ENCODE peak calls at places on chromosomes 2 and 18, in eight cellular contexts. T, M, I, E, D, J, Q and Z are unnamed samples.

GRCh38 chr2:205531082-205531481 is 151.2 kb upstream of the NRP2 start:
- DNase-seq in Q (no peak), J (no peak), M (no peak), D (no peak), I (no peak), E (no peak), T (no peak), Z (no peak)

GRCh38 chr2:189412330-189412953 is 28.8 kb upstream of the WDR75 start:
- DNase-seq in M (no peak), D (peak), Q (no peak), T (peak), E (no peak), J (peak), I (no peak), Z (peak)

GRCh38 chr2:157124731-157125130 is 132.8 kb upstream of the GALNT5 start:
- DNase-seq in I (no peak), J (no peak), D (no peak), E (no peak), Q (no peak), T (no peak), M (no peak), Z (no peak)

GRCh38 chr2:217360781-217361485 is 501.1 kb upstream of the TNP1 start:
- DNase-seq in I (no peak), J (peak), E (no peak), M (peak), Q (peak), D (no peak), T (no peak), Z (no peak)

GRCh38 chr2:123080331-123080730 is 944.8 kb upstream of the CNTNAP5 start:
- DNase-seq in I (no peak), D (no peak), M (no peak), E (no peak), Q (no peak), J (peak), T (peak), Z (no peak)

GRCh38 chr18:63578357-63578958 is 8.7 kb upstream of the SERPINB13 start:
- DNase-seq in E (no peak), I (no peak), J (peak), Q (peak), M (no peak), D (peak), T (peak), Z (no peak)

GRCh38 chr2:239601201-239601851 is 200.5 kb upstream of the HDAC4 start:
- DNase-seq in Q (no peak), T (no peak), M (peak), I (no peak), D (no peak), E (no peak), J (no peak), Z (no peak)

GRCh38 chr2:106970471-106971261 is 84.7 kb upstream of the ST6GAL2 start:
- DNase-seq in E (no peak), D (no peak), I (no peak), M (no peak), T (no peak), J (no peak), Q (no peak), Z (no peak)

GRCh38 chr2:240876475-240877251 is 8.0 kb downstream of the AGXT start:
- DNase-seq in E (peak), T (no peak), D (no peak), M (no peak), I (no peak), J (no peak), Q (no peak), Z (peak)

GRCh38 chr18:3688682-3689081 is 238.7 kb downstream of the TGIF1 start:
- DNase-seq in T (no peak), M (no peak), Q (peak), E (no peak), J (peak), I (no peak), D (no peak), Z (no peak)

GRCh38 chr2:235384624-235385023 is 109.2 kb upstream of the AGAP1 start:
- DNase-seq in Q (no peak), I (no peak), E (no peak), D (no peak), T (no peak), M (no peak), J (no peak), Z (peak)

GRCh38 chr2:217927601-217928323 is 75.0 kb downstream of the TNS1 start:
- DNase-seq in M (peak), E (no peak), Q (no peak), J (no peak), I (no peak), T (no peak), D (no peak), Z (no peak)

GRCh38 chr2:72837171-72837570 is 11.3 kb upstream of the EXOC6B start:
- DNase-seq in M (no peak), E (no peak), D (no peak), T (no peak), Q (no peak), J (peak), I (no peak), Z (no peak)

GRCh38 chr2:14634885-14635871 is 2.7 kb downstream of the LRATD1 start:
- DNase-seq in J (peak), E (peak), M (peak), D (peak), T (peak), I (no peak), Q (no peak), Z (peak)
- TF ChIP-seq CTCF in J (peak), E (peak), M (no peak), D (no peak), T (no peak), I (no peak), Q (peak), Z (no peak)

GRCh38 chr2:195575021-195575420 is 82.0 kb upstream of the SLC39A10 start:
- DNase-seq in Q (no peak), T (no peak), D (no peak), M (no peak), E (no peak), I (no peak), J (peak), Z (no peak)

GRCh38 chr2:195572894-195573293 is 84.1 kb upstream of the SLC39A10 start:
- DNase-seq in J (no peak), E (no peak), M (no peak), Q (no peak), I (no peak), T (no peak), D (no peak), Z (no peak)

GRCh38 chr2:195574305-195574704 is 82.7 kb upstream of the SLC39A10 start:
- DNase-seq in T (no peak), I (no peak), E (no peak), Q (no peak), J (no peak), M (no peak), D (no peak), Z (no peak)

GRCh38 chr2:195573314-195573713 is 83.7 kb upstream of the SLC39A10 start:
- DNase-seq in M (no peak), Q (no peak), T (no peak), I (no peak), J (no peak), E (no peak), D (no peak), Z (no peak)

GRCh38 chr2:195575879-195576391 is 81.1 kb upstream of the SLC39A10 start:
- DNase-seq in M (no peak), J (peak), Q (peak), D (peak), I (no peak), E (no peak), T (peak), Z (no peak)
- TF ChIP-seq CTCF in M (no peak), J (no peak), Q (no peak), D (peak), I (peak), E (peak), T (peak), Z (no peak)

GRCh38 chr2:1051075-1051474 is 100.4 kb downstream of the SNTG2 start:
- DNase-seq in E (no peak), J (no peak), D (no peak), Q (no peak), T (no peak), M (no peak), I (no peak), Z (no peak)

GRCh38 chr2:1052671-1053270 is 102.1 kb downstream of the SNTG2 start:
- DNase-seq in M (no peak), J (no peak), E (no peak), T (no peak), I (no peak), D (no peak), Q (peak), Z (no peak)

GRCh38 chr2:1053781-1054180 is 103.1 kb downstream of the SNTG2 start:
- DNase-seq in T (no peak), Q (no peak), E (no peak), I (no peak), J (no peak), D (no peak), M (no peak), Z (no peak)

GRCh38 chr2:1049691-1050090 is 99.0 kb downstream of the SNTG2 start:
- DNase-seq in M (no peak), I (no peak), E (no peak), T (no peak), Q (no peak), D (no peak), J (no peak), Z (no peak)

DNA sequence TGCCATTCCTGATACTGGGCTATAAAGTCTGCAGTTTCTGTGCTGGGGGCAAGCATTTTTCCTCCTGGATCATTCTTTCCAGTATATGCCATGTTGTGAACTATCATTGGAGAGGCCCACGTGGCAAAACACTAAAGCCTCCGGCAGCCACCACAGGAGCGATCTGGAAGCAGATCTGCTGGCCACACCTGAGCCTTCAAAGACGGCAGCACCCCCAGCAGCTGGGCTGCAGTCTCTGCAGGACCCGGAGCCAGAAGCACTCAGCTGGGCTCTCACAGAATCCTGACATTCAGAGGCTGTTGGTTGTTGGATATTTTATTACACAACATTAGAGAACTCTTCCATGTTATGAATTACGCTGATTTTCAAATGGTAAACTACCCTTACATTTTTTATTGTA is 100.9 kb downstream of the SNTG2 start:
- DNase-seq in Q (no peak), D (no peak), J (no peak), I (no peak), E (no peak), T (no peak), M (no peak), Z (peak)
- TF ChIP-seq CTCF in Q (no peak), D (no peak), J (no peak), I (peak), E (no peak), T (peak), M (no peak), Z (no peak)

GRCh38 chr2:211451642-211452041 is 895.2 kb downstream of the CPS1 start:
- DNase-seq in T (no peak), E (no peak), I (no peak), Q (no peak), J (no peak), D (no peak), M (no peak), Z (no peak)

GRCh38 chr2:211447545-211447944 is 891.1 kb downstream of the CPS1 start:
- DNase-seq in T (no peak), I (no peak), J (no peak), E (no peak), D (no peak), M (no peak), Q (no peak), Z (no peak)

GRCh38 chr2:211453311-211453894 is 897.0 kb downstream of the CPS1 start:
- DNase-seq in M (no peak), D (no peak), I (no peak), T (no peak), Q (no peak), J (no peak), E (no peak), Z (no peak)

GRCh38 chr2:211454684-211455083 is 898.3 kb downstream of the CPS1 start:
- DNase-seq in I (no peak), D (no peak), J (no peak), Q (no peak), T (no peak), M (no peak), E (no peak), Z (no peak)

GRCh38 chr2:211449819-211450218 is 893.4 kb downstream of the CPS1 start:
- DNase-seq in D (no peak), J (no peak), Q (no peak), I (no peak), T (no peak), M (no peak), E (no peak), Z (no peak)
- TF ChIP-seq CTCF in D (no peak), J (no peak), Q (no peak), I (no peak), T (no peak), M (no peak), E (no peak), Z (no peak)

GRCh38 chr18:50280707-50281294 is 522 bp downstream of the MBD1 start:
- DNase-seq in M (no peak), D (no peak), I (no peak), Q (no peak), E (no peak), T (no peak), J (no peak), Z (no peak)

GRCh38 chr18:50282521-50283335 is 1.4 kb upstream of the MBD1 start:
- DNase-seq in J (no peak), I (no peak), Q (no peak), D (no peak), T (no peak), E (no peak), M (peak), Z (no peak)

GRCh38 chr18:50279752-50280151 is 1.6 kb downstream of the MBD1 start:
- DNase-seq in M (no peak), Q (no peak), T (no peak), D (no peak), I (no peak), J (no peak), E (no peak), Z (no peak)

GRCh38 chr18:50281972-50282520 is 723 bp upstream of the MBD1 start:
- DNase-seq in E (no peak), Q (no peak), T (no peak), I (no peak), D (no peak), J (no peak), M (no peak), Z (no peak)

DNA sequence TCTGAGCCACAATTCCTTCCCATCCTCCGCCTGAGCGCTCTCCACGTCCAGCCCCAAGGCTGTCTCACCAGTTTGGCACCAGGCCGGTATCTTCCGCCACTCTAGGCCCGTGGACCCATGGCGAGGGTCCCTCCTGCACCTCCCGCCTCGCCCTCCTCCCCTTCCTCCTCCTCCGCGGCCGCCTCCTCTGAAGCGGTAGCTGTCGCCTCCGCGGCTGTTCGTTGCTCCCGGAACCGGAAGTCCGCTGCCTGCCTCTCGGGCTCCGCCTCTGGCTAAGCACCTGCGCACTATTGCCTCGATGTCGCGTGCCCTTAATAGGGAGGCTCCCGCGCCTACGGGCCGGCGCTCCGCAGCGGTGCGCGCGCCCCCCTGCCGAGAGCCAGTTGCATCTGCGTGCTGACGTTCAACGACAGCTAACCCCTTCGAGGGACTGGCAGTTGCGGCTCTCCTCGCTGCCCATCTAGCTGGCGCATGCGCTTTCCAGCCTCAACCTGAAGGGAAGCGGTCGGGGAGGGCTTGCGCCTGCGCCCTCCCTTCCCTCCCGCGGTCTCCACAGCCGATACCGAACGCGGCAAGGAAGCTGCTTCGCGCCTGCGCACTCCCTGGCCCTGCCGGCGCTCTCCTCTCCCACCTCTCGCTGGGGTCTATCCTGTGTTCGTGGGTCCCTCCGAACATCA is at the start of gene MBD1:
- DNase-seq in I (peak), D (peak), E (peak), Q (peak), J (peak), M (peak), T (peak), Z (peak)
- TF ChIP-seq CTCF in I (peak), D (no peak), E (peak), Q (peak), J (no peak), M (peak), T (no peak), Z (no peak)